ENCODE peak calls at places on chromosomes 16 and 17, in six cellular contexts. One of them, this sample, is unnamed. For H3K79me2, the result is how much of the 10 kb centered on the place peaks cover.

GRCh38 chr17:62670202-62670821 is 42.8 kb downstream of the MRC2 start:
- DNase-seq in SK-N-SH: peak
- DNase-seq in fibroblast of lung: no peak
- DNase-seq in HCT116: no peak
- DNase-seq in neural progenitor cell: peak
- DNase-seq in PC-3: no peak
- DNase-seq in this sample: no peak

GRCh38 chr16:88814144-88814502 is 2.4 kb upstream of the APRT start:
- DNase-seq in SK-N-SH: no peak
- DNase-seq in fibroblast of lung: no peak
- DNase-seq in HCT116: no peak
- DNase-seq in neural progenitor cell: no peak
- DNase-seq in PC-3: no peak
- DNase-seq in this sample: peak

GRCh38 chr16:4262303-4262835 is 10.5 kb downstream of the TFAP4 start:
- DNase-seq in SK-N-SH: peak
- DNase-seq in fibroblast of lung: no peak
- DNase-seq in HCT116: no peak
- DNase-seq in neural progenitor cell: no peak
- DNase-seq in PC-3: no peak
- DNase-seq in this sample: no peak

GRCh38 chr17:59530561-59530960 is 34.8 kb upstream of the DHX40 start:
- DNase-seq in SK-N-SH: no peak
- DNase-seq in fibroblast of lung: no peak
- DNase-seq in HCT116: no peak
- DNase-seq in neural progenitor cell: no peak
- DNase-seq in PC-3: no peak
- DNase-seq in this sample: no peak

GRCh38 chr16:52543654-52544053 is 3.3 kb downstream of the TOX3 start:
- DNase-seq in SK-N-SH: no peak
- DNase-seq in fibroblast of lung: no peak
- DNase-seq in HCT116: no peak
- DNase-seq in neural progenitor cell: no peak
- DNase-seq in PC-3: no peak
- DNase-seq in this sample: no peak

GRCh38 chr17:74185786-74186185 is 17.7 kb upstream of the RPL38 start:
- DNase-seq in SK-N-SH: no peak
- DNase-seq in fibroblast of lung: no peak
- DNase-seq in HCT116: no peak
- DNase-seq in neural progenitor cell: no peak
- DNase-seq in PC-3: no peak
- DNase-seq in this sample: no peak

GRCh38 chr17:4968166-4968915 is 724 bp upstream of the SPAG7 start:
- DNase-seq in SK-N-SH: peak
- DNase-seq in fibroblast of lung: no peak
- DNase-seq in HCT116: no peak
- DNase-seq in neural progenitor cell: peak
- DNase-seq in PC-3: no peak
- DNase-seq in this sample: no peak

GRCh38 chr17:72351884-72352346 is 231.1 kb downstream of the SOX9 start:
- DNase-seq in SK-N-SH: peak
- DNase-seq in fibroblast of lung: no peak
- DNase-seq in HCT116: no peak
- DNase-seq in neural progenitor cell: peak
- DNase-seq in PC-3: no peak
- DNase-seq in this sample: no peak

GRCh38 chr16:70751593-70751992 is 49.4 kb downstream of the VAC14 start:
- DNase-seq in SK-N-SH: no peak
- DNase-seq in fibroblast of lung: no peak
- DNase-seq in HCT116: no peak
- DNase-seq in neural progenitor cell: no peak
- DNase-seq in PC-3: no peak
- DNase-seq in this sample: no peak

GRCh38 chr16:1188781-1189189 is 35.9 kb downstream of the CACNA1H start:
- DNase-seq in SK-N-SH: no peak
- DNase-seq in fibroblast of lung: peak
- DNase-seq in HCT116: no peak
- DNase-seq in neural progenitor cell: peak
- DNase-seq in PC-3: peak
- DNase-seq in this sample: peak

GRCh38 chr17:1460233-1460632 is 4.2 kb upstream of the CRK start:
- DNase-seq in SK-N-SH: no peak
- DNase-seq in fibroblast of lung: no peak
- DNase-seq in HCT116: no peak
- DNase-seq in neural progenitor cell: no peak
- DNase-seq in PC-3: peak
- DNase-seq in this sample: no peak

GRCh38 chr17:41326173-41327145 is 10.9 kb upstream of the KRTAP17-1 start:
- DNase-seq in SK-N-SH: no peak
- DNase-seq in fibroblast of lung: no peak
- DNase-seq in HCT116: no peak
- DNase-seq in neural progenitor cell: no peak
- DNase-seq in PC-3: no peak
- DNase-seq in this sample: no peak

GRCh38 chr16:2429037-2429770 is at the start of gene CCNF:
- DNase-seq in SK-N-SH: peak
- DNase-seq in fibroblast of lung: peak
- DNase-seq in HCT116: peak
- DNase-seq in neural progenitor cell: peak
- DNase-seq in PC-3: peak
- DNase-seq in this sample: peak

GRCh38 chr17:82090549-82091263 is 7.3 kb downstream of the FASN start:
- DNase-seq in SK-N-SH: no peak
- DNase-seq in fibroblast of lung: no peak
- DNase-seq in HCT116: no peak
- DNase-seq in neural progenitor cell: no peak
- DNase-seq in PC-3: no peak
- DNase-seq in this sample: no peak

GRCh38 chr17:3531266-3532101 is 26.1 kb downstream of the TRPV3 start:
- DNase-seq in SK-N-SH: no peak
- DNase-seq in fibroblast of lung: no peak
- DNase-seq in HCT116: no peak
- DNase-seq in neural progenitor cell: no peak
- DNase-seq in PC-3: no peak
- DNase-seq in this sample: no peak

GRCh38 chr17:74404802-74405201 is 27.1 kb upstream of the GPRC5C start:
- DNase-seq in SK-N-SH: no peak
- DNase-seq in fibroblast of lung: no peak
- DNase-seq in HCT116: no peak
- DNase-seq in neural progenitor cell: no peak
- DNase-seq in PC-3: peak
- DNase-seq in this sample: no peak

GRCh38 chr16:89899879-89900481 is 18.7 kb upstream of the MC1R start:
- DNase-seq in SK-N-SH: no peak
- DNase-seq in fibroblast of lung: no peak
- DNase-seq in HCT116: no peak
- DNase-seq in neural progenitor cell: no peak
- DNase-seq in PC-3: no peak
- DNase-seq in this sample: no peak

GRCh38 chr17:10166181-10166935 is 32.0 kb downstream of the GAS7 start:
- DNase-seq in SK-N-SH: no peak
- DNase-seq in fibroblast of lung: no peak
- DNase-seq in HCT116: no peak
- DNase-seq in neural progenitor cell: no peak
- DNase-seq in PC-3: no peak
- DNase-seq in this sample: no peak
- H3K79me2 ChIP-seq in SK-N-SH: under half
- H3K79me2 ChIP-seq in fibroblast of lung: under half
- H3K79me2 ChIP-seq in HCT116: under half
- H3K79me2 ChIP-seq in neural progenitor cell: under half
- H3K79me2 ChIP-seq in PC-3: under half
- H3K79me2 ChIP-seq in this sample: under half

GRCh38 chr17:79100405-79100804 is 25.8 kb downstream of the ENGASE start:
- DNase-seq in SK-N-SH: no peak
- DNase-seq in fibroblast of lung: no peak
- DNase-seq in HCT116: no peak
- DNase-seq in neural progenitor cell: no peak
- DNase-seq in PC-3: no peak
- DNase-seq in this sample: no peak
- H3K4me3 ChIP-seq in SK-N-SH: no peak
- H3K4me3 ChIP-seq in fibroblast of lung: no peak
- H3K4me3 ChIP-seq in HCT116: no peak
- H3K4me3 ChIP-seq in neural progenitor cell: no peak
- H3K4me3 ChIP-seq in PC-3: no peak
- H3K4me3 ChIP-seq in this sample: no peak

DNA sequence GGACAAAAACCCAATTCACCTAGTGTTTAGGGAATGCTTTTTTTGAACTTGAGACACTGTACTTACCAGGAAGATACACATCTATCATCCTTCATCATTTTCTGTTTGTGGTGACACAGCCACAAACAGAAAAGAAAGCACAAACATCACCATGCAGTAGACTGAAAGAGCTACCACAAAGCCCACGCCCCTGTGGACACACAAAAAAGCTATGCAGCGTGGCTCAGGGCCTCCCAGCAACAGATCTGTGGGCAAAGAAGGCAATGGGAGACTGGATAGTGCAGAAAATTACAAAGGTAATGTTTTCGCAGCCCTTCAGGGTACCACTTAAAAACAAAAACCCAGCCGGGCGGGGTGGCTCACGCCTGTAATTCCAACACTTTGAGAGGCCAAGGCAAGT is 9.6 kb downstream of the COTL1 start:
- DNase-seq in SK-N-SH: no peak
- DNase-seq in fibroblast of lung: no peak
- DNase-seq in HCT116: no peak
- DNase-seq in neural progenitor cell: no peak
- DNase-seq in PC-3: no peak
- DNase-seq in this sample: no peak
- H3K79me2 ChIP-seq in SK-N-SH: half or more
- H3K79me2 ChIP-seq in fibroblast of lung: half or more
- H3K79me2 ChIP-seq in HCT116: half or more
- H3K79me2 ChIP-seq in neural progenitor cell: half or more
- H3K79me2 ChIP-seq in PC-3: half or more
- H3K79me2 ChIP-seq in this sample: under half

DNA sequence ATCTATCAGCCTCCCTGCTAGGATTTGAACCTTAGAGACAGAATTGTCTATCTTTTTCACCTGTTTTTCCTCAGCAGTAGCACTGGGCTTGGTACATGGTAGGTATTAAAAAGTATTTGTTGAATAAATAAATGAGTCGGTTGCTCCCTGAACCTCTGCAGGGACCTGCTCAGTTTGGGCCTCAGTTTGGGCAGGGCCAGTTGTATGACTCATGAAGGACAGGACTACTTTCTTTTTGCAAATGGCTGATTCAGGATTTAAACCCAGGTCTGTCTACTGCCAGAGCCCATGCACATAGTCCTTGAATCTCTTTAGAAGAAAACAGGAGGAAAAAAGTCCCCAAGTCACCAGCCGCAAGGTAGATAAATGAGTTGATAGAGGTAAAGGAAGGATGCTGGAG is 3.1 kb downstream of the MMP2 start:
- DNase-seq in SK-N-SH: no peak
- DNase-seq in fibroblast of lung: peak
- DNase-seq in HCT116: no peak
- DNase-seq in neural progenitor cell: no peak
- DNase-seq in PC-3: peak
- DNase-seq in this sample: no peak
- H3K4me3 ChIP-seq in SK-N-SH: no peak
- H3K4me3 ChIP-seq in fibroblast of lung: no peak
- H3K4me3 ChIP-seq in HCT116: no peak
- H3K4me3 ChIP-seq in neural progenitor cell: no peak
- H3K4me3 ChIP-seq in PC-3: no peak
- H3K4me3 ChIP-seq in this sample: no peak

This sample was measured in DND-41.